ENCODE peak calls at places on chromosomes 16 and 17, in seven cellular contexts. One of them, this sample, is unnamed.

GRCh38 chr16:15856901-15857778 is at the start of gene MYH11:
- DNase-seq in suprapubic skin: no peak
- DNase-seq in adipocyte: no peak
- DNase-seq in ACHN: no peak
- DNase-seq in T-helper 17 cell: no peak
- DNase-seq in activated CD8-positive, alpha-beta T cell treated with anti-CD3 and anti-CD28 coated beads, Interleukin-2, amount 10 ng/mL, durations not matched to agents 7 days and 5 days: no peak
- DNase-seq in cardiac fibroblast: no peak
- DNase-seq in this sample: no peak

GRCh38 chr16:68951991-68952877 is 108.9 kb downstream of the TANGO6 start:
- DNase-seq in suprapubic skin: no peak
- DNase-seq in adipocyte: no peak
- DNase-seq in ACHN: peak; percentile 30
- DNase-seq in T-helper 17 cell: no peak
- DNase-seq in activated CD8-positive, alpha-beta T cell treated with anti-CD3 and anti-CD28 coated beads, Interleukin-2, amount 10 ng/mL, durations not matched to agents 7 days and 5 days: no peak
- DNase-seq in cardiac fibroblast: peak; percentile 10
- DNase-seq in this sample: no peak

GRCh38 chr16:65414284-65414984 is 292.6 kb upstream of the CDH11 start:
- DNase-seq in suprapubic skin: no peak
- DNase-seq in adipocyte: peak; percentile 81
- DNase-seq in ACHN: no peak
- DNase-seq in T-helper 17 cell: no peak
- DNase-seq in activated CD8-positive, alpha-beta T cell treated with anti-CD3 and anti-CD28 coated beads, Interleukin-2, amount 10 ng/mL, durations not matched to agents 7 days and 5 days: no peak
- DNase-seq in cardiac fibroblast: peak; percentile 67
- DNase-seq in this sample: no peak

GRCh38 chr16:57473906-57474305 is 11.4 kb downstream of the POLR2C start:
- DNase-seq in suprapubic skin: no peak
- DNase-seq in adipocyte: no peak
- DNase-seq in ACHN: no peak
- DNase-seq in T-helper 17 cell: no peak
- DNase-seq in activated CD8-positive, alpha-beta T cell treated with anti-CD3 and anti-CD28 coated beads, Interleukin-2, amount 10 ng/mL, durations not matched to agents 7 days and 5 days: no peak
- DNase-seq in cardiac fibroblast: no peak
- DNase-seq in this sample: no peak

GRCh38 chr17:72134560-72135399 is 14.0 kb downstream of the SOX9 start:
- DNase-seq in suprapubic skin: no peak
- DNase-seq in adipocyte: no peak
- DNase-seq in ACHN: no peak
- DNase-seq in T-helper 17 cell: no peak
- DNase-seq in activated CD8-positive, alpha-beta T cell treated with anti-CD3 and anti-CD28 coated beads, Interleukin-2, amount 10 ng/mL, durations not matched to agents 7 days and 5 days: no peak
- DNase-seq in cardiac fibroblast: no peak
- DNase-seq in this sample: no peak

GRCh38 chr16:64910351-64910750 is 211.5 kb downstream of the CDH11 start:
- DNase-seq in suprapubic skin: no peak
- DNase-seq in adipocyte: peak; percentile 69
- DNase-seq in ACHN: no peak
- DNase-seq in T-helper 17 cell: no peak
- DNase-seq in activated CD8-positive, alpha-beta T cell treated with anti-CD3 and anti-CD28 coated beads, Interleukin-2, amount 10 ng/mL, durations not matched to agents 7 days and 5 days: no peak
- DNase-seq in cardiac fibroblast: peak; percentile 90
- DNase-seq in this sample: no peak

GRCh38 chr17:49576121-49576905 is 642 bp downstream of the NXPH3 start:
- DNase-seq in suprapubic skin: no peak
- DNase-seq in adipocyte: peak; percentile 81
- DNase-seq in ACHN: peak; percentile 40
- DNase-seq in T-helper 17 cell: no peak
- DNase-seq in activated CD8-positive, alpha-beta T cell treated with anti-CD3 and anti-CD28 coated beads, Interleukin-2, amount 10 ng/mL, durations not matched to agents 7 days and 5 days: no peak
- DNase-seq in cardiac fibroblast: peak; percentile 60
- DNase-seq in this sample: peak; percentile 63

GRCh38 chr17:15502315-15503112 is 35.1 kb upstream of the CDRT4 start:
- DNase-seq in suprapubic skin: peak; percentile 97
- DNase-seq in adipocyte: peak; percentile 98
- DNase-seq in ACHN: peak; percentile 71
- DNase-seq in T-helper 17 cell: peak; percentile 40
- DNase-seq in activated CD8-positive, alpha-beta T cell treated with anti-CD3 and anti-CD28 coated beads, Interleukin-2, amount 10 ng/mL, durations not matched to agents 7 days and 5 days: peak; percentile 79
- DNase-seq in cardiac fibroblast: peak; percentile 96
- DNase-seq in this sample: peak; percentile 93

GRCh38 chr17:15392326-15392739 is 50.9 kb upstream of the TEKT3 start:
- DNase-seq in suprapubic skin: no peak
- DNase-seq in adipocyte: peak; percentile 60
- DNase-seq in ACHN: no peak
- DNase-seq in T-helper 17 cell: no peak
- DNase-seq in activated CD8-positive, alpha-beta T cell treated with anti-CD3 and anti-CD28 coated beads, Interleukin-2, amount 10 ng/mL, durations not matched to agents 7 days and 5 days: no peak
- DNase-seq in cardiac fibroblast: peak; percentile 74
- DNase-seq in this sample: peak; percentile 56

GRCh38 chr17:1343554-1343953 is 56.5 kb downstream of the YWHAE start:
- DNase-seq in suprapubic skin: no peak
- DNase-seq in adipocyte: no peak
- DNase-seq in ACHN: no peak
- DNase-seq in T-helper 17 cell: no peak
- DNase-seq in activated CD8-positive, alpha-beta T cell treated with anti-CD3 and anti-CD28 coated beads, Interleukin-2, amount 10 ng/mL, durations not matched to agents 7 days and 5 days: no peak
- DNase-seq in cardiac fibroblast: no peak
- DNase-seq in this sample: no peak

GRCh38 chr17:72517413-72518237 is 396.8 kb downstream of the SOX9 start:
- DNase-seq in suprapubic skin: no peak
- DNase-seq in adipocyte: no peak
- DNase-seq in ACHN: no peak
- DNase-seq in T-helper 17 cell: no peak
- DNase-seq in activated CD8-positive, alpha-beta T cell treated with anti-CD3 and anti-CD28 coated beads, Interleukin-2, amount 10 ng/mL, durations not matched to agents 7 days and 5 days: no peak
- DNase-seq in cardiac fibroblast: no peak
- DNase-seq in this sample: no peak

GRCh38 chr17:41631890-41632269 is 7.5 kb upstream of the KRT17 start:
- DNase-seq in suprapubic skin: no peak
- DNase-seq in adipocyte: no peak
- DNase-seq in ACHN: no peak
- DNase-seq in T-helper 17 cell: no peak
- DNase-seq in activated CD8-positive, alpha-beta T cell treated with anti-CD3 and anti-CD28 coated beads, Interleukin-2, amount 10 ng/mL, durations not matched to agents 7 days and 5 days: no peak
- DNase-seq in cardiac fibroblast: no peak
- DNase-seq in this sample: no peak

GRCh38 chr16:49859139-49859947 is 3.4 kb upstream of the ZNF423 start:
- DNase-seq in suprapubic skin: no peak
- DNase-seq in adipocyte: peak; percentile 56
- DNase-seq in ACHN: no peak
- DNase-seq in T-helper 17 cell: no peak
- DNase-seq in activated CD8-positive, alpha-beta T cell treated with anti-CD3 and anti-CD28 coated beads, Interleukin-2, amount 10 ng/mL, durations not matched to agents 7 days and 5 days: no peak
- DNase-seq in cardiac fibroblast: peak; percentile 65
- DNase-seq in this sample: no peak

GRCh38 chr17:50308666-50309065 is 34.4 kb downstream of the TMEM92 start:
- DNase-seq in suprapubic skin: no peak
- DNase-seq in adipocyte: no peak
- DNase-seq in ACHN: no peak
- DNase-seq in T-helper 17 cell: no peak
- DNase-seq in activated CD8-positive, alpha-beta T cell treated with anti-CD3 and anti-CD28 coated beads, Interleukin-2, amount 10 ng/mL, durations not matched to agents 7 days and 5 days: no peak
- DNase-seq in cardiac fibroblast: peak; percentile 34
- DNase-seq in this sample: no peak

GRCh38 chr16:29757950-29758466 is 12.2 kb upstream of the C16orf54 start:
- DNase-seq in suprapubic skin: no peak
- DNase-seq in adipocyte: peak; percentile 82
- DNase-seq in ACHN: no peak
- DNase-seq in T-helper 17 cell: no peak
- DNase-seq in activated CD8-positive, alpha-beta T cell treated with anti-CD3 and anti-CD28 coated beads, Interleukin-2, amount 10 ng/mL, durations not matched to agents 7 days and 5 days: no peak
- DNase-seq in cardiac fibroblast: peak; percentile 88
- DNase-seq in this sample: no peak

GRCh38 chr17:63831505-63831904 is 4.0 kb upstream of the FTSJ3 start:
- DNase-seq in suprapubic skin: no peak
- DNase-seq in adipocyte: no peak
- DNase-seq in ACHN: no peak
- DNase-seq in T-helper 17 cell: no peak
- DNase-seq in activated CD8-positive, alpha-beta T cell treated with anti-CD3 and anti-CD28 coated beads, Interleukin-2, amount 10 ng/mL, durations not matched to agents 7 days and 5 days: no peak
- DNase-seq in cardiac fibroblast: no peak
- DNase-seq in this sample: no peak

GRCh38 chr16:50396770-50397525 is 28.2 kb upstream of the BRD7 start:
- DNase-seq in suprapubic skin: no peak
- DNase-seq in adipocyte: no peak
- DNase-seq in ACHN: peak; percentile 93
- DNase-seq in T-helper 17 cell: no peak
- DNase-seq in activated CD8-positive, alpha-beta T cell treated with anti-CD3 and anti-CD28 coated beads, Interleukin-2, amount 10 ng/mL, durations not matched to agents 7 days and 5 days: peak; percentile 16
- DNase-seq in cardiac fibroblast: no peak
- DNase-seq in this sample: peak; percentile 31

GRCh38 chr17:59199398-59199797 is 10.4 kb upstream of the SMG8 start:
- DNase-seq in suprapubic skin: no peak
- DNase-seq in adipocyte: no peak
- DNase-seq in ACHN: no peak
- DNase-seq in T-helper 17 cell: no peak
- DNase-seq in activated CD8-positive, alpha-beta T cell treated with anti-CD3 and anti-CD28 coated beads, Interleukin-2, amount 10 ng/mL, durations not matched to agents 7 days and 5 days: no peak
- DNase-seq in cardiac fibroblast: no peak
- DNase-seq in this sample: no peak

GRCh38 chr17:30426292-30426691 is 47.6 kb downstream of the CPD start:
- DNase-seq in suprapubic skin: no peak
- DNase-seq in adipocyte: no peak
- DNase-seq in ACHN: no peak
- DNase-seq in T-helper 17 cell: no peak
- DNase-seq in activated CD8-positive, alpha-beta T cell treated with anti-CD3 and anti-CD28 coated beads, Interleukin-2, amount 10 ng/mL, durations not matched to agents 7 days and 5 days: no peak
- DNase-seq in cardiac fibroblast: no peak
- DNase-seq in this sample: no peak

GRCh38 chr17:47297661-47298400 is 25.9 kb upstream of the EFCAB13 start:
- DNase-seq in suprapubic skin: no peak
- DNase-seq in adipocyte: no peak
- DNase-seq in ACHN: no peak
- DNase-seq in T-helper 17 cell: no peak
- DNase-seq in activated CD8-positive, alpha-beta T cell treated with anti-CD3 and anti-CD28 coated beads, Interleukin-2, amount 10 ng/mL, durations not matched to agents 7 days and 5 days: no peak
- DNase-seq in cardiac fibroblast: peak; percentile 40
- DNase-seq in this sample: no peak

GRCh38 chr17:37848690-37849616 is 75.3 kb upstream of the TBC1D3K start:
- DNase-seq in suprapubic skin: no peak
- DNase-seq in adipocyte: peak; percentile 28
- DNase-seq in ACHN: peak; percentile 98
- DNase-seq in T-helper 17 cell: no peak
- DNase-seq in activated CD8-positive, alpha-beta T cell treated with anti-CD3 and anti-CD28 coated beads, Interleukin-2, amount 10 ng/mL, durations not matched to agents 7 days and 5 days: peak; percentile 69
- DNase-seq in cardiac fibroblast: peak; percentile 39
- DNase-seq in this sample: peak; percentile 96

GRCh38 chr17:67128700-67129099 is 84.3 kb downstream of the CACNG1 start:
- DNase-seq in suprapubic skin: no peak
- DNase-seq in adipocyte: no peak
- DNase-seq in ACHN: no peak
- DNase-seq in T-helper 17 cell: no peak
- DNase-seq in activated CD8-positive, alpha-beta T cell treated with anti-CD3 and anti-CD28 coated beads, Interleukin-2, amount 10 ng/mL, durations not matched to agents 7 days and 5 days: no peak
- DNase-seq in cardiac fibroblast: no peak
- DNase-seq in this sample: no peak

GRCh38 chr17:4790705-4791088 is 1.9 kb downstream of the GLTPD2 start:
- DNase-seq in suprapubic skin: no peak
- DNase-seq in adipocyte: no peak
- DNase-seq in ACHN: no peak
- DNase-seq in T-helper 17 cell: no peak
- DNase-seq in activated CD8-positive, alpha-beta T cell treated with anti-CD3 and anti-CD28 coated beads, Interleukin-2, amount 10 ng/mL, durations not matched to agents 7 days and 5 days: no peak
- DNase-seq in cardiac fibroblast: no peak
- DNase-seq in this sample: no peak

GRCh38 chr16:47069841-47070584 is 73.7 kb downstream of the NETO2 start:
- DNase-seq in suprapubic skin: no peak
- DNase-seq in adipocyte: no peak
- DNase-seq in ACHN: no peak
- DNase-seq in T-helper 17 cell: no peak
- DNase-seq in activated CD8-positive, alpha-beta T cell treated with anti-CD3 and anti-CD28 coated beads, Interleukin-2, amount 10 ng/mL, durations not matched to agents 7 days and 5 days: no peak
- DNase-seq in cardiac fibroblast: no peak
- DNase-seq in this sample: no peak

GRCh38 chr17:40301315-40301714 is 7.7 kb upstream of the RARA start:
- DNase-seq in suprapubic skin: no peak
- DNase-seq in adipocyte: no peak
- DNase-seq in ACHN: peak; percentile 33
- DNase-seq in T-helper 17 cell: no peak
- DNase-seq in activated CD8-positive, alpha-beta T cell treated with anti-CD3 and anti-CD28 coated beads, Interleukin-2, amount 10 ng/mL, durations not matched to agents 7 days and 5 days: no peak
- DNase-seq in cardiac fibroblast: no peak
- DNase-seq in this sample: no peak

GRCh38 chr17:57965521-57966160 is 10.4 kb upstream of the CUEDC1 start:
- DNase-seq in suprapubic skin: no peak
- DNase-seq in adipocyte: no peak
- DNase-seq in ACHN: no peak
- DNase-seq in T-helper 17 cell: no peak
- DNase-seq in activated CD8-positive, alpha-beta T cell treated with anti-CD3 and anti-CD28 coated beads, Interleukin-2, amount 10 ng/mL, durations not matched to agents 7 days and 5 days: peak; percentile 14
- DNase-seq in cardiac fibroblast: no peak
- DNase-seq in this sample: no peak

GRCh38 chr16:81729451-81729850 is 49.6 kb upstream of the PLCG2 start:
- DNase-seq in suprapubic skin: no peak
- DNase-seq in adipocyte: no peak
- DNase-seq in ACHN: no peak
- DNase-seq in T-helper 17 cell: no peak
- DNase-seq in activated CD8-positive, alpha-beta T cell treated with anti-CD3 and anti-CD28 coated beads, Interleukin-2, amount 10 ng/mL, durations not matched to agents 7 days and 5 days: no peak
- DNase-seq in cardiac fibroblast: no peak
- DNase-seq in this sample: no peak

GRCh38 chr17:1027044-1027443 is 30.1 kb downstream of the TIMM22 start:
- DNase-seq in suprapubic skin: no peak
- DNase-seq in adipocyte: no peak
- DNase-seq in ACHN: no peak
- DNase-seq in T-helper 17 cell: no peak
- DNase-seq in activated CD8-positive, alpha-beta T cell treated with anti-CD3 and anti-CD28 coated beads, Interleukin-2, amount 10 ng/mL, durations not matched to agents 7 days and 5 days: no peak
- DNase-seq in cardiac fibroblast: no peak
- DNase-seq in this sample: no peak

GRCh38 chr16:61929801-61930200 is 106.4 kb downstream of the CDH8 start:
- DNase-seq in suprapubic skin: no peak
- DNase-seq in adipocyte: no peak
- DNase-seq in ACHN: no peak
- DNase-seq in T-helper 17 cell: no peak
- DNase-seq in activated CD8-positive, alpha-beta T cell treated with anti-CD3 and anti-CD28 coated beads, Interleukin-2, amount 10 ng/mL, durations not matched to agents 7 days and 5 days: no peak
- DNase-seq in cardiac fibroblast: no peak
- DNase-seq in this sample: no peak

GRCh38 chr17:57940653-57941329 is 14.4 kb downstream of the CUEDC1 start:
- DNase-seq in suprapubic skin: no peak
- DNase-seq in adipocyte: no peak
- DNase-seq in ACHN: peak; percentile 55
- DNase-seq in T-helper 17 cell: no peak
- DNase-seq in activated CD8-positive, alpha-beta T cell treated with anti-CD3 and anti-CD28 coated beads, Interleukin-2, amount 10 ng/mL, durations not matched to agents 7 days and 5 days: no peak
- DNase-seq in cardiac fibroblast: no peak
- DNase-seq in this sample: no peak

GRCh38 chr16:90020838-90021382 is 1.7 kb upstream of the DBNDD1 start:
- DNase-seq in suprapubic skin: no peak
- DNase-seq in adipocyte: no peak
- DNase-seq in ACHN: no peak
- DNase-seq in T-helper 17 cell: no peak
- DNase-seq in activated CD8-positive, alpha-beta T cell treated with anti-CD3 and anti-CD28 coated beads, Interleukin-2, amount 10 ng/mL, durations not matched to agents 7 days and 5 days: no peak
- DNase-seq in cardiac fibroblast: no peak
- DNase-seq in this sample: peak; percentile 37

GRCh38 chr16:53745753-53746258 is 41.9 kb downstream of the FTO start:
- DNase-seq in suprapubic skin: no peak
- DNase-seq in adipocyte: peak; percentile 47
- DNase-seq in ACHN: peak; percentile 92
- DNase-seq in T-helper 17 cell: no peak
- DNase-seq in activated CD8-positive, alpha-beta T cell treated with anti-CD3 and anti-CD28 coated beads, Interleukin-2, amount 10 ng/mL, durations not matched to agents 7 days and 5 days: no peak
- DNase-seq in cardiac fibroblast: peak; percentile 31
- DNase-seq in this sample: peak; percentile 51

GRCh38 chr17:53924530-53925455 is 102.1 kb downstream of the KIF2B start:
- DNase-seq in suprapubic skin: no peak
- DNase-seq in adipocyte: no peak
- DNase-seq in ACHN: no peak
- DNase-seq in T-helper 17 cell: no peak
- DNase-seq in activated CD8-positive, alpha-beta T cell treated with anti-CD3 and anti-CD28 coated beads, Interleukin-2, amount 10 ng/mL, durations not matched to agents 7 days and 5 days: no peak
- DNase-seq in cardiac fibroblast: no peak
- DNase-seq in this sample: no peak

GRCh38 chr16:29311636-29312344 is 94.7 kb downstream of the NPIPB11 start:
- DNase-seq in suprapubic skin: no peak
- DNase-seq in adipocyte: no peak
- DNase-seq in ACHN: no peak
- DNase-seq in T-helper 17 cell: no peak
- DNase-seq in activated CD8-positive, alpha-beta T cell treated with anti-CD3 and anti-CD28 coated beads, Interleukin-2, amount 10 ng/mL, durations not matched to agents 7 days and 5 days: no peak
- DNase-seq in cardiac fibroblast: no peak
- DNase-seq in this sample: no peak

This sample was measured in HTR-8/SVneo.